ENCODE peak calls at places on chromosomes 16 and 17, in ten cellular contexts. B, E, T, Z, M, R, K, J, S and Y are unnamed samples.

GRCh38 chr16:73179671-73180370 is 131.9 kb upstream of the ZFHX3 start:
- DNase-seq in M (no peak), R (no peak), J (no peak), Z (no peak), T (no peak), K (no peak), B (no peak), E (no peak), S (no peak), Y (no peak)

GRCh38 chr17:27379863-27380533 is 76.2 kb upstream of the KSR1 start:
- DNase-seq in S (peak; percentile 77), T (no peak), E (no peak), B (no peak), K (no peak), J (peak; percentile 73), R (peak; percentile 82), Z (peak; percentile 43), M (no peak), Y (no peak)

GRCh38 chr16:73053379-73054130 is 5.6 kb upstream of the ZFHX3 start:
- DNase-seq in K (no peak), E (no peak), J (peak; percentile 86), B (no peak), M (no peak), T (no peak), R (no peak), Z (peak; percentile 75), S (no peak), Y (no peak)

GRCh38 chr17:80632046-80632581 is 87.5 kb downstream of the RPTOR start:
- DNase-seq in S (no peak), E (no peak), B (no peak), J (no peak), M (no peak), T (no peak), R (no peak), K (no peak), Z (peak; percentile 17), Y (no peak)

GRCh38 chr16:69894675-69895074 is 56.5 kb upstream of the CLEC18A start:
- DNase-seq in M (no peak), E (no peak), S (no peak), K (no peak), B (no peak), R (no peak), Z (no peak), T (no peak), J (no peak), Y (no peak)

GRCh38 chr17:29892201-29892600 is 37.8 kb downstream of the SSH2 start:
- DNase-seq in J (no peak), Z (no peak), K (no peak), R (no peak), T (no peak), B (no peak), S (no peak), E (no peak), M (no peak), Y (no peak)

GRCh38 chr16:12354296-12354818 is 377.8 kb downstream of the SNX29 start:
- DNase-seq in T (no peak), M (no peak), R (no peak), E (no peak), S (no peak), J (peak; percentile 73), B (no peak), Z (no peak), K (no peak), Y (no peak)

GRCh38 chr16:65202461-65202860 is 80.6 kb upstream of the CDH11 start:
- DNase-seq in R (no peak), J (no peak), Z (peak; percentile 79), M (no peak), B (no peak), K (no peak), T (no peak), S (no peak), E (no peak), Y (no peak)

DNA sequence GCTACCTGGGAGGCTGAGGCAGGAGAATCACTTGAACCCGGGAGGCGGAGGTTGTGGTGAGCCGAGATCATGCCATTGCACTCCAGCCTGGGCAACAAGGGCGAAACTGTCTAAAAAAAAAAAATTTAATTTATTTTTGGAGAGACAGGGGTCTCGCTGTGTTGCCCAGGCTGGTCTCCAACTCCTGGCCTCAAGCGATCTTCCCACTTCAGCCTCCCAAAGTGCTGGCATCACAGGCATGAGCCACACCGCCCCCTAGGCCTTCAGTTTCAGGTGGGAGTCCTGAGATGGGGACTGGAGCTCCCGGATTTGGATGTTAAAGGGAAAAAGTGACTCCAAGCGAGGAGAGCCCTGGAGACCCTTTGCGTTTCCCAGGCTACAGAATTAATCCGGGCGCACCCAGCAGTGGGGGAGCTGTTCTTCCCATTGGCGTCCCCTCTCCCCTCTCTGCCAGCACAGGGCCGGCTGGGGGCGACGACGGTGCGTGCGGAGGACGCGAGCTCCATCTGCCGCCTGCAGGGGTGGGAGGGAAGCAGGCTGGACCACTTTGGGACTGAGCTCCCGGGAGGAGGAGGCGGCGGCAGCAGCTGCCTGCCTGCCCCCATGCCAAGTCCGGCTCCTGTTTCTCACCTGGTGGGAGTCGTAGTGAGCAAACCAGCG is 49.3 kb upstream of the USP7 start:
- DNase-seq in S (no peak), R (no peak), J (peak; percentile 15), E (no peak), K (no peak), B (no peak), Z (no peak), M (peak; percentile 18), T (no peak), Y (no peak)
- TF ChIP-seq CTCF in S (no peak), R (no peak), J (no peak), E (no peak), K (no peak), B (peak; percentile 7), Z (peak; percentile 24), M (no peak), T (no peak), Y (no peak)

GRCh38 chr17:32822996-32823395 is 53.9 kb downstream of the MYO1D start:
- DNase-seq in J (peak; percentile 31), B (no peak), M (no peak), E (no peak), K (no peak), T (no peak), R (no peak), Z (no peak), S (no peak), Y (peak; percentile 38)

GRCh38 chr17:32819787-32820186 is 57.1 kb downstream of the MYO1D start:
- DNase-seq in J (no peak), R (no peak), S (no peak), Z (no peak), B (no peak), E (no peak), M (no peak), K (no peak), T (no peak), Y (no peak)

GRCh38 chr17:32815460-32815859 is 61.5 kb downstream of the MYO1D start:
- DNase-seq in M (no peak), B (no peak), T (no peak), S (no peak), Z (no peak), R (no peak), J (no peak), E (no peak), K (no peak), Y (no peak)

GRCh38 chr17:32820440-32820839 is 56.5 kb downstream of the MYO1D start:
- DNase-seq in E (no peak), K (no peak), S (no peak), T (no peak), M (no peak), B (no peak), J (no peak), Z (no peak), R (no peak), Y (no peak)

DNA sequence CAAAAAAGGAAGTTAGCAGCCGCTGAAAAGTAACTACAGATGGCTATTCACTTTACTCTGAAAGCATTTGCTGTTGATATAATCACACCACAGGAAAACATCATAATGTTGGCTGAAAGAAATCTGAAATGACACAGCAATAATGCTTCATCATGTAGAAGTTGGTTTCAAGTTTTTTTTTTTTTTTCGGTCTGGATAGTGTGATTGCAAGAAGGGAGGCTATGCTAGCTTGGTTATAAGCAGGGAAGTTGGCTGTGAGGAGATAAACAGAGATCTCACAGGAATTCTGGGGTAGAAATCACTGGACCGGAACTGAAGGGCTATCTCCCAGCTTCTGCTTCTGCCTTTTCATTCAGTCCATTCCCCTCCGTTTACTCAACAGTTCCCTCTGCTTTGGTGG is 57.9 kb downstream of the MYO1D start:
- DNase-seq in R (no peak), K (no peak), B (peak; percentile 61), J (peak; percentile 79), E (no peak), S (no peak), M (no peak), Z (no peak), T (no peak), Y (no peak)
- TF ChIP-seq CTCF in R (no peak), K (no peak), B (no peak), J (no peak), E (no peak), S (no peak), M (no peak), Z (no peak), T (no peak), Y (no peak)

GRCh38 chr16:50378417-50378816 is 9.6 kb upstream of the BRD7 start:
- DNase-seq in K (no peak), E (no peak), S (no peak), R (no peak), B (no peak), T (no peak), Z (no peak), J (no peak), M (no peak), Y (no peak)

GRCh38 chr16:50376997-50377396 is 8.2 kb upstream of the BRD7 start:
- DNase-seq in K (no peak), B (no peak), S (no peak), M (no peak), J (no peak), E (no peak), Z (no peak), R (no peak), T (no peak), Y (no peak)

GRCh38 chr16:50386139-50386538 is 17.4 kb upstream of the BRD7 start:
- DNase-seq in M (no peak), K (no peak), J (no peak), E (no peak), T (no peak), R (no peak), S (no peak), B (no peak), Z (no peak), Y (no peak)

GRCh38 chr16:50384500-50385122 is 15.8 kb upstream of the BRD7 start:
- DNase-seq in K (no peak), M (no peak), E (peak; percentile 23), B (no peak), S (no peak), R (no peak), J (no peak), T (no peak), Z (no peak), Y (no peak)

GRCh38 chr16:50381679-50382440 is 13.1 kb upstream of the BRD7 start:
- DNase-seq in E (no peak), Z (no peak), T (no peak), J (no peak), K (no peak), S (no peak), B (no peak), M (no peak), R (no peak), Y (no peak)
- TF ChIP-seq CTCF in E (peak; percentile 38), Z (no peak), T (no peak), J (no peak), K (no peak), S (no peak), B (no peak), M (no peak), R (no peak), Y (peak; percentile 7)

GRCh38 chr16:53129281-53130192 is 74.7 kb downstream of the CHD9 start:
- DNase-seq in B (no peak), Z (peak; percentile 81), T (no peak), K (no peak), M (peak; percentile 6), J (no peak), R (no peak), S (no peak), E (peak; percentile 17), Y (no peak)

GRCh38 chr16:53132406-53132805 is 77.6 kb downstream of the CHD9 start:
- DNase-seq in M (no peak), E (no peak), S (no peak), R (no peak), K (no peak), J (no peak), T (no peak), Z (no peak), B (no peak), Y (no peak)

GRCh38 chr16:53131050-53131362 is 76.2 kb downstream of the CHD9 start:
- DNase-seq in B (no peak), Z (no peak), R (no peak), J (no peak), K (no peak), T (no peak), S (no peak), M (no peak), E (no peak), Y (no peak)

GRCh38 chr16:53131363-53132071 is 76.7 kb downstream of the CHD9 start:
- DNase-seq in Z (peak; percentile 31), T (peak; percentile 58), K (peak; percentile 68), E (peak; percentile 52), J (peak; percentile 56), M (peak; percentile 69), B (no peak), R (peak; percentile 87), S (peak; percentile 79), Y (peak; percentile 76)

GRCh38 chr16:53130193-53131049 is 75.6 kb downstream of the CHD9 start:
- DNase-seq in S (peak; percentile 98), T (peak; percentile 97), E (peak; percentile 94), K (peak; percentile 97), R (peak; percentile 99), B (peak; percentile 91), M (peak; percentile 99), Z (peak; percentile 92), J (peak; percentile 96), Y (peak; percentile 97)
- TF ChIP-seq CTCF in S (peak; percentile 42), T (no peak), E (peak; percentile 54), K (peak; percentile 94), R (peak; percentile 59), B (peak; percentile 41), M (peak; percentile 65), Z (peak; percentile 90), J (peak; percentile 63), Y (peak; percentile 86)